ENCODE peak calls at places on chromosomes 1 and 21, in ten cellular contexts. D is GM10248; U is AG10803; Z is OCI-LY7; B is MM.1S; J is CD8-positive, alpha-beta T cell; Q is IMR-90; F is foreskin fibroblast; Y is GM13977; P is activated B cell treated with CpG ODN at 0.5 μM for 24 hours. A is an unnamed sample.

GRCh38 chr1:97781762-97782337 is 139.0 kb downstream of the DPYD start:
- DNase-seq in Y (no peak), U (no peak), Z (no peak), J (no peak), D (no peak), B (no peak), Q (peak), F (no peak), P (no peak), A (no peak)

GRCh38 chr1:216723274-216723780 is at the start of gene ESRRG:
- DNase-seq in B (peak), J (no peak), D (no peak), Y (no peak), Z (no peak), F (no peak), P (no peak), U (no peak), Q (peak), A (no peak)

GRCh38 chr1:36582066-36582755 is 99.5 kb upstream of the CSF3R start:
- DNase-seq in D (no peak), F (no peak), U (no peak), B (no peak), Z (peak), P (no peak), Q (no peak), Y (no peak), J (no peak), A (no peak)

GRCh38 chr1:223339861-223340260 is 24.1 kb downstream of the SUSD4 start:
- DNase-seq in B (no peak), U (no peak), D (no peak), Y (no peak), J (no peak), P (no peak), Q (no peak), F (no peak), Z (no peak), A (no peak)

GRCh38 chr1:187839873-187840272 is 1011.1 kb downstream of the PLA2G4A start:
- DNase-seq in D (no peak), Z (no peak), P (no peak), J (no peak), Y (no peak), F (peak), B (no peak), U (no peak), Q (no peak), A (no peak)

GRCh38 chr1:15863156-15863901 is 15.8 kb downstream of the SPEN start:
- DNase-seq in Y (no peak), J (no peak), Z (no peak), B (no peak), U (peak), D (no peak), P (no peak), F (no peak), Q (no peak), A (no peak)

GRCh38 chr1:100543640-100544039 is 5.7 kb downstream of the GPR88 start:
- DNase-seq in Q (no peak), P (no peak), B (peak), J (peak), Z (peak), U (no peak), D (peak), Y (peak), F (no peak), A (no peak)

GRCh38 chr21:26351661-26352060 is 181.1 kb upstream of the APP start:
- DNase-seq in Y (no peak), U (peak), B (no peak), J (no peak), D (no peak), P (no peak), F (no peak), Q (no peak), Z (no peak), A (no peak)

GRCh38 chr1:77825356-77825709 is 45.9 kb downstream of the MIGA1 start:
- DNase-seq in B (peak), P (no peak), Y (peak), Z (peak), F (peak), D (peak), Q (peak), J (no peak), U (peak), A (no peak)

GRCh38 chr1:160768295-160768657 is 27.7 kb upstream of the LY9 start:
- DNase-seq in D (peak), Y (peak), F (no peak), Q (no peak), Z (peak), J (peak), P (peak), U (peak), B (peak), A (peak)

GRCh38 chr1:161486806-161487482 is 18.3 kb upstream of the FCGR2A start:
- DNase-seq in U (peak), B (peak), F (peak), P (no peak), Y (peak), J (peak), D (peak), Q (peak), Z (peak), A (no peak)

GRCh38 chr1:115440733-115441132 is 102.7 kb upstream of the NGF start:
- DNase-seq in Y (no peak), F (no peak), Z (no peak), U (no peak), B (no peak), Q (no peak), D (no peak), P (no peak), J (no peak), A (no peak)

GRCh38 chr1:169102567-169102966 is 3.9 kb upstream of the ATP1B1 start:
- DNase-seq in F (peak), B (no peak), Y (no peak), P (no peak), Z (no peak), J (no peak), D (no peak), U (peak), Q (peak), A (no peak)

GRCh38 chr21:32315511-32316362 is 17.1 kb downstream of the MRAP start:
- DNase-seq in Z (no peak), Y (no peak), P (no peak), F (no peak), Q (no peak), D (no peak), U (no peak), J (no peak), B (no peak), A (no peak)

GRCh38 chr1:178464566-178464965 is 32.2 kb downstream of the CLEC20A start:
- DNase-seq in J (no peak), B (no peak), Z (no peak), Q (no peak), D (no peak), F (no peak), Y (no peak), P (no peak), U (no peak), A (no peak)

GRCh38 chr1:10210841-10211804 is 753 bp downstream of the KIF1B start:
- DNase-seq in J (no peak), B (no peak), Y (peak), Q (peak), F (peak), P (peak), Z (no peak), U (peak), D (peak), A (peak)

GRCh38 chr1:28642056-28642846 is 616 bp downstream of the TAF12 start:
- DNase-seq in Z (peak), Q (peak), P (no peak), B (peak), U (no peak), J (no peak), Y (peak), F (peak), D (no peak), A (no peak)

GRCh38 chr1:21896026-21896425 is 41.1 kb downstream of the HSPG2 start:
- DNase-seq in U (no peak), J (no peak), B (no peak), Y (no peak), F (no peak), D (no peak), P (no peak), Z (no peak), Q (no peak), A (no peak)

DNA sequence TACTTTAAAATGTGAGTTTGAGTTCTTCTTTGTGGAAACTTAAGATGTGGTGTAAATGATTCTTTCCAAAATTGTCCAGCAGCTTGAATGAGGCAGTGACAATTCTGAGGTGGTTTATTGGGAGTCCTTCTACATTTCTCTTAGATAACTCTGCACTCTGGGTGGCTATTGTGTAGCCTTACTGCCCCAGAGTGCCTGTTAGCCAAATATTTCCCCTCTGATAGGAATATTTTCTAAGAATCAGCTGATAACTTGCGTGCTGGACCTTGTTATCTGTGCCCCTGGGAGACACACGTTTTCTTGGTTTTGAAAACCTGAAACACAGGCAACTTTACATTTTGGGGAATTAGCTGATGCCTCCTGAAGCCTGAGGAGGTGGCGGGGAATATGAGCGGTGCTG is 91.6 kb downstream of the CD247 start:
- DNase-seq in B (no peak), F (no peak), D (no peak), Z (no peak), Y (no peak), Q (no peak), U (no peak), J (no peak), P (no peak), A (no peak)
- TF ChIP-seq CTCF in B (no peak), F (no peak), D (no peak), Z (no peak), Y (no peak), Q (no peak), U (no peak), J (no peak), P (no peak), A (no peak)

DNA sequence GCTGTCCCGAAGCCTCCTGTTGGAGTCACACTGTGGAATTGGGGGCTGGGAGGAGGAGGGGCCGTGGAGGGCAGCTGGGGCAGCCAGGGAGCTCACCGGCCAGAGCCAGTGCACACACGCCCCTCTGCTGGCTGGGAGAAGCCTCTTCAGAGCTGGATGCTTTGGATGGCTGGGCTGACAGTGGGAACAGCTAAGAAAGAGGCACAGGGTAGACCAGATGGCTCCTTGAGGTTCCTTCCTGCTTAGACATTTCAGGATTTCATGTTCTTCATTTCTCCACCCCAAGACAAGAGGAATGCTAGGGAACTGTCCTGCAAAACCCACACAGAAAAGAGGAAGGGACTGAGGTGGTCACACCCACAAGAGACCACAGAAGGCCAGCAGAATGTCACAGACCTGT is 254.8 kb upstream of the VAMP3 start:
- DNase-seq in B (no peak), Q (peak), P (no peak), D (no peak), J (no peak), Y (no peak), F (no peak), Z (no peak), U (peak), A (no peak)
- TF ChIP-seq CTCF in B (no peak), Q (no peak), P (no peak), D (no peak), J (no peak), Y (no peak), F (no peak), Z (no peak), U (peak), A (no peak)

GRCh38 chr21:45014747-45015468 is 59.5 kb upstream of the ADARB1 start:
- DNase-seq in U (no peak), F (no peak), D (no peak), Z (no peak), P (no peak), B (no peak), Y (no peak), Q (no peak), J (no peak), A (no peak)

GRCh38 chr21:45011426-45011825 is 63.0 kb upstream of the ADARB1 start:
- DNase-seq in B (no peak), F (no peak), Q (no peak), J (no peak), P (no peak), D (no peak), Z (no peak), U (no peak), Y (no peak), A (no peak)

GRCh38 chr21:45011911-45012660 is 62.3 kb upstream of the ADARB1 start:
- DNase-seq in B (no peak), Q (peak), D (no peak), P (no peak), F (peak), Z (no peak), U (peak), Y (no peak), J (no peak), A (no peak)

GRCh38 chr21:45012661-45013270 is 61.6 kb upstream of the ADARB1 start:
- DNase-seq in D (no peak), B (no peak), Z (no peak), Q (no peak), Y (no peak), J (no peak), P (no peak), U (no peak), F (no peak), A (no peak)

DNA sequence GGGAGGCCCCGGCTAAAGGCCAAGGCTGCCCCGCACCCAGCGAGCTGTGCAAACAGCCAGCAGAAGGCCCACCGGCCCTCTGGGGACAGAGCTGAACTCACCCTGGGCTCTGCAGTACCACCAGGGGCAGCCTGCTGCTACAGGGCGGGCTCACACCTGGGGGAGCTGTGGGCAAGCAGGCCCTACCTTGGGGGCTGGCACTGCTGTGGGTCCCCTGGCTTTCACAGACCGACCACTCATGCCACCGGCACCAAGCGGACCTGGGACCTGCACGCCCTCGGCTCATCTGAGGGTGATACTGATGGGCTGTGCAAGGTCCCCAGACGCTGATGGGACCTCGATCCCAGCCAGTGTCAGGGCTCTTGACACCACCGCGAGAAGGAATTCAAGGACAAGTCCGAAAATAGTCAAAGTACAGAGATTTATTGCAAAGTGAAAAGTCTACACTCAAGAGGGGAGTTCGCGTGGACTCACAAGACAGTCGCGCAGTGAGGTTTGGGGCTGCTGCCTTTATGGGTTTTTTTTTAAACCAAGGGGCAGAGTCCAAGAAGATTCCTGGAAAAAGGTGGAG is 61.0 kb upstream of the ADARB1 start:
- DNase-seq in U (no peak), J (no peak), P (no peak), B (no peak), D (no peak), Y (no peak), Q (no peak), Z (no peak), F (no peak), A (no peak)
- TF ChIP-seq CTCF in U (no peak), J (no peak), P (no peak), B (no peak), D (no peak), Y (no peak), Q (no peak), Z (no peak), F (no peak), A (no peak)

GRCh38 chr1:186680031-186681012 is at the start of gene PTGS2:
- DNase-seq in U (peak), Y (peak), F (peak), Z (no peak), P (no peak), Q (peak), D (peak), B (peak), J (no peak), A (peak)
- TF ChIP-seq CTCF in U (peak), Y (peak), F (peak), Z (no peak), P (no peak), Q (peak), D (peak), B (peak), J (no peak), A (no peak)

DNA sequence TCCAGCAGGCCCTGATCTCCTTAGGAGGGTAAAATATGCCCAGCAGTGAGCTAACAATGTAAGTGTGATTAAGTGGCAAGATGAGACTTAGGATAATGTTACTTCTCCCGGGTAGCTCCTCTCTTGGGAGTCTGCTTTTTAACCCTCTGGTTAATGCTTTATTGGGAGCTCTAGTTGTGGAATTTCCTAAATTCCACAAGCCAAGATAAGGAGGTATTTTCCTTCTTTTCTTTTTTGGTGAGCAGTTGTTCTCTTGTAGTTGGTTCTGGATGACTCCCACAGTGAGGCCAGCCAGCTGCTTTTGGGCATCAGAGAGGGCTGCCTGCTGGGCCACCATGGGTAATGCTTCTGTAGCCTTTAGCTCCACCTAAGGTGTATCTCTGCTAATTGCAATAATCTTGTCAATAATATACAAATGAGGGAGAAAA is 19.3 kb downstream of the C1orf52 start:
- DNase-seq in B (no peak), D (peak), F (no peak), U (peak), J (no peak), Y (peak), P (no peak), Q (peak), Z (peak), A (no peak)
- TF ChIP-seq CTCF in B (peak), D (peak), F (peak), U (peak), J (no peak), Y (peak), P (no peak), Q (peak), Z (peak), A (no peak)

DNA sequence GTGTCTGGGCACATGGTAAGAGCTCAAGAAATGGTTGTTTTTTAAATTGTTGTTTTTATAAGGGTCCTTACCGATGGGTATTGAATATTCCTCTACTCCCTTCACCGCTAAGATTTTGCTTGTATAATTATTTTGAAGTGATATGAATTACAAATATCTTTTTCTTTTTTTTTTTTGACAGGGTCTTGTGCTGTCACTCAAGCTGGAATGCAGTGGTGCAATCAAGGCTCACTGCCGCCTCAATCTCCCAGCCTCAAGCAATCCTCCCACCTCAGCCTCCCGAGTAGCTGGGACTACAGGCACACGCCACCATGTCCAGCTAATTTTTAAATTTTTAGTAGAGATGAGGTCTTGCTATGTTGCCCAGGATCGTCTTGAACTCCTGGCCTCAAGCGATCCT is 27.1 kb upstream of the RAB3GAP2 start:
- DNase-seq in B (no peak), Q (no peak), D (no peak), U (no peak), P (no peak), Z (no peak), J (no peak), Y (no peak), F (no peak), A (no peak)
- TF ChIP-seq CTCF in B (no peak), Q (no peak), D (no peak), U (no peak), P (no peak), Z (no peak), J (no peak), Y (no peak), F (no peak), A (no peak)

GRCh38 chr1:103949714-103950113 is 200.0 kb downstream of the AMY1C start:
- DNase-seq in Z (no peak), F (no peak), Y (no peak), J (no peak), Q (no peak), U (no peak), D (no peak), B (no peak), P (no peak), A (no peak)

GRCh38 chr1:103945774-103946173 is 196.1 kb downstream of the AMY1C start:
- DNase-seq in J (no peak), P (no peak), Z (no peak), U (no peak), B (no peak), D (no peak), F (no peak), Q (no peak), Y (no peak), A (no peak)

GRCh38 chr1:103953386-103953785 is 203.7 kb downstream of the AMY1C start:
- DNase-seq in D (no peak), U (no peak), Z (no peak), J (no peak), F (no peak), Q (no peak), P (no peak), B (no peak), Y (no peak), A (no peak)

GRCh38 chr1:103948526-103948925 is 198.8 kb downstream of the AMY1C start:
- DNase-seq in Y (no peak), Z (peak), J (no peak), Q (no peak), P (no peak), F (no peak), U (no peak), B (no peak), D (no peak), A (no peak)
- TF ChIP-seq CTCF in Y (peak), Z (peak), J (no peak), Q (peak), P (no peak), F (no peak), U (no peak), B (peak), D (peak), A (peak)

DNA sequence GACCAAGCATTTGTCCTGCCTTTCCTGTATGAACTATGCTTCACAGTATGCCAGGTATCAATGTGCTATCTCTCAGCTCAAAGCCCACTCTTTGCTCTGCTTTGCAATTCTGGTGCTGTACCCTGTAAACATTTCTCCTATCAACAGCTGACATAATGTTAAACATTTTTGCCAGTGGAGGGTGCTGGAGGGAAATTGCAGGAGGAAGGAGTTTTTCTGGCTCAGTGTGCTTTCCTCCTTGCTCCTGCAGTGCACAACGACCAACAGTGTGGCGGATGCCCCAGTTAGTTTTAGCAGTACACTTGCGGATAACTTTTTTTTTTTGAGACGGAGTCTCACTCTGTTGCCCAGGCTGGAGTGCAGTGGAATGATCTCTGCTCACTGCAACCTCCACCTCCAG is 67.1 kb upstream of the PTGFRN start:
- DNase-seq in B (no peak), Z (no peak), D (no peak), F (no peak), U (peak), Y (no peak), Q (no peak), J (no peak), P (no peak), A (no peak)
- TF ChIP-seq CTCF in B (no peak), Z (no peak), D (no peak), F (no peak), U (peak), Y (no peak), Q (peak), J (no peak), P (no peak), A (no peak)